ENCODE peak calls at places on chromosomes 1 and 21, in nine cellular contexts. M, T, U, Q, S, D, A, G and V are unnamed samples.

GRCh38 chr1:65395887-65396612 is 24.4 kb upstream of the LEPR start:
- DNase-seq in M (no peak), T (no peak), U (no peak), Q (no peak), S (no peak), D (no peak), A (no peak), G (no peak), V (no peak)

GRCh38 chr1:68409426-68409825 is 40.3 kb downstream of the RPE65 start:
- DNase-seq in M (no peak), T (no peak), U (no peak), Q (no peak), S (no peak), D (no peak), A (no peak), G (no peak), V (no peak)

GRCh38 chr1:36866168-36866814 is 168.0 kb downstream of the GRIK3 start:
- DNase-seq in M (no peak), T (no peak), U (no peak), Q (no peak), S (no peak), D (no peak), A (no peak), G (no peak), V (no peak)

GRCh38 chr1:9155879-9156278 is 27.0 kb upstream of the GPR157 start:
- DNase-seq in M (no peak), T (no peak), U (no peak), Q (no peak), S (no peak), D (no peak), A (no peak), G (no peak), V (no peak)

GRCh38 chr21:14864211-14865021 is 200.4 kb downstream of the NRIP1 start:
- DNase-seq in M (peak), T (peak), U (no peak), Q (peak), S (peak), D (no peak), A (peak), G (peak), V (peak)

GRCh38 chr1:214717323-214717722 is 114.3 kb downstream of the CENPF start:
- DNase-seq in M (no peak), T (no peak), U (no peak), Q (no peak), S (no peak), D (no peak), A (no peak), G (no peak), V (no peak)

GRCh38 chr1:111690306-111690617 is 48.9 kb downstream of the INKA2 start:
- DNase-seq in M (peak), T (peak), U (no peak), Q (no peak), S (peak), D (no peak), A (no peak), G (peak), V (no peak)

GRCh38 chr1:204442376-204443259 is 31.0 kb upstream of the PPP1R15B start:
- DNase-seq in M (no peak), T (no peak), U (no peak), Q (no peak), S (no peak), D (no peak), A (no peak), G (no peak), V (no peak)

GRCh38 chr1:180041587-180041986 is 87.0 kb downstream of the CEP350 start:
- DNase-seq in M (no peak), T (no peak), U (no peak), Q (no peak), S (no peak), D (no peak), A (no peak), G (no peak), V (no peak)

GRCh38 chr1:217718873-217719272 is 87.7 kb downstream of the SPATA17 start:
- DNase-seq in M (no peak), T (no peak), U (no peak), Q (no peak), S (no peak), D (peak), A (no peak), G (no peak), V (no peak)

GRCh38 chr1:177940682-177941081 is 29.2 kb downstream of the SEC16B start:
- DNase-seq in M (no peak), T (no peak), U (no peak), Q (no peak), S (no peak), D (no peak), A (no peak), G (no peak), V (no peak)

GRCh38 chr1:226982451-226983177 is 42.5 kb downstream of the COQ8A start:
- DNase-seq in M (no peak), T (no peak), U (no peak), Q (no peak), S (no peak), D (no peak), A (no peak), G (peak), V (peak)

GRCh38 chr21:32367158-32367557 is 25.7 kb downstream of the URB1 start:
- DNase-seq in M (peak), T (no peak), U (no peak), Q (no peak), S (no peak), D (no peak), A (no peak), G (no peak), V (no peak)

GRCh38 chr1:43912607-43913006 is 21.0 kb upstream of the ARTN start:
- DNase-seq in M (peak), T (peak), U (no peak), Q (no peak), S (no peak), D (no peak), A (no peak), G (peak), V (peak)

GRCh38 chr1:187185389-187185788 is 356.6 kb downstream of the PLA2G4A start:
- DNase-seq in M (no peak), T (no peak), U (no peak), Q (no peak), S (no peak), D (no peak), A (no peak), G (no peak), V (no peak)

GRCh38 chr1:6385673-6386191 is 7.8 kb downstream of the ACOT7 start:
- DNase-seq in M (peak), T (peak), U (no peak), Q (peak), S (peak), D (peak), A (peak), G (peak), V (peak)

GRCh38 chr1:5722635-5723157 is 269.5 kb downstream of the NPHP4 start:
- DNase-seq in M (no peak), T (no peak), U (no peak), Q (no peak), S (no peak), D (no peak), A (no peak), G (peak), V (no peak)

GRCh38 chr1:206684478-206685255 is at the start of gene MAPKAPK2:
- DNase-seq in M (peak), T (peak), U (peak), Q (peak), S (peak), D (peak), A (peak), G (peak), V (peak)

GRCh38 chr1:42523171-42523570 is 60.1 kb downstream of the CCDC30 start:
- DNase-seq in M (no peak), T (no peak), U (no peak), Q (no peak), S (no peak), D (no peak), A (no peak), G (no peak), V (no peak)

GRCh38 chr21:39843916-39844315 is 23.3 kb upstream of the PCP4 start:
- DNase-seq in M (no peak), T (no peak), U (peak), Q (no peak), S (no peak), D (no peak), A (no peak), G (no peak), V (no peak)

GRCh38 chr1:16173447-16174260 is 17.8 kb upstream of the EPHA2 start:
- DNase-seq in M (peak), T (peak), U (no peak), Q (no peak), S (peak), D (peak), A (peak), G (no peak), V (peak)

GRCh38 chr21:31554511-31555022 is 104.9 kb upstream of the SOD1 start:
- DNase-seq in M (no peak), T (no peak), U (no peak), Q (no peak), S (no peak), D (peak), A (no peak), G (no peak), V (no peak)

GRCh38 chr1:165842363-165843129 is 15.1 kb downstream of the UCK2 start:
- DNase-seq in M (no peak), T (no peak), U (no peak), Q (no peak), S (peak), D (no peak), A (peak), G (no peak), V (no peak)

DNA sequence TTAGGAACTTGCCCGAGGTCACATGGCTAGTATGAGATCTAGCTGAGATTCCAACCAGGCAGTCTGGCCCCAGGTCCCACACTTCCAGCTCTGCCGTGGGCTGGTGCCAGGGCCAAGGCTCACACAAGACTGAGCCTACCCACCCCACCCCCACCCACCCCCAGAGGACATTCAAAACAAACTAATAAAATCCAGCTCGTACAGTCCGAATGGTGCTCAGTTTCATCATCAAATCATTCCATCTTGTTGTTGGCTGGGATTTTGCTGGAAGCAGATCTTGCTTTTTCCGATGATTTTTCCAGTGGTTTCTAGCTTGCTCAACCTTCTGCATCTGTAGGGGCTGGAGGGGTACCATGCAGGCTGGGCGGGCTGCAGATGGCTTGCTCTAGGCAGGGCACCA is 27.9 kb downstream of the MATN1 start:
- DNase-seq in M (peak), T (no peak), U (no peak), Q (no peak), S (no peak), D (no peak), A (no peak), G (peak), V (no peak)
- H3K27ac ChIP-seq in M (peak), T (no peak), U (peak), Q (no peak), S (no peak), D (no peak), A (no peak), G (peak), V (no peak)

GRCh38 chr1:61077676-61078521 is 4.5 kb upstream of the NFIA start:
- DNase-seq in M (peak), T (peak), U (peak), Q (peak), S (peak), D (peak), A (peak), G (peak), V (peak)
- TF ChIP-seq POLR2AphosphoS5 in M (peak), T (peak), U (peak), Q (no peak), S (peak), D (peak), A (peak), G (peak), V (peak)

GRCh38 chr1:236524892-236525179 is 1.1 kb downstream of the LGALS8 start:
- DNase-seq in M (no peak), T (no peak), U (no peak), Q (no peak), S (no peak), D (no peak), A (no peak), G (no peak), V (no peak)

GRCh38 chr1:236526079-236526478 is 2.3 kb downstream of the LGALS8 start:
- DNase-seq in M (no peak), T (no peak), U (no peak), Q (no peak), S (no peak), D (no peak), A (no peak), G (no peak), V (no peak)

GRCh38 chr1:236523704-236524141 is at the start of gene LGALS8:
- DNase-seq in M (peak), T (peak), U (peak), Q (peak), S (peak), D (peak), A (peak), G (peak), V (peak)

GRCh38 chr1:236522937-236523703 is 662 bp upstream of the LGALS8 start:
- DNase-seq in M (peak), T (peak), U (no peak), Q (peak), S (peak), D (no peak), A (no peak), G (no peak), V (peak)

GRCh38 chr1:236524142-236524891 is 535 bp downstream of the LGALS8 start:
- DNase-seq in M (peak), T (peak), U (no peak), Q (peak), S (peak), D (peak), A (peak), G (peak), V (peak)
- TF ChIP-seq POLR2A in M (peak), T (peak), U (no peak), Q (no peak), S (peak), D (peak), A (peak), G (no peak), V (no peak)

GRCh38 chr1:56436338-56436695 is 143.0 kb downstream of the PLPP3 start:
- DNase-seq in M (no peak), T (no peak), U (no peak), Q (no peak), S (no peak), D (no peak), A (no peak), G (no peak), V (no peak)
- H3K27ac ChIP-seq in M (no peak), T (no peak), U (no peak), Q (no peak), S (no peak), D (no peak), A (no peak), G (no peak), V (no peak)

GRCh38 chr1:173573596-173573995 is 29.3 kb downstream of the SLC9C2 start:
- DNase-seq in M (no peak), T (no peak), U (no peak), Q (no peak), S (no peak), D (no peak), A (no peak), G (no peak), V (no peak)
- TF ChIP-seq POLR2AphosphoS5 in M (no peak), T (no peak), U (no peak), Q (no peak), S (no peak), D (no peak), A (no peak), G (no peak), V (no peak)

DNA sequence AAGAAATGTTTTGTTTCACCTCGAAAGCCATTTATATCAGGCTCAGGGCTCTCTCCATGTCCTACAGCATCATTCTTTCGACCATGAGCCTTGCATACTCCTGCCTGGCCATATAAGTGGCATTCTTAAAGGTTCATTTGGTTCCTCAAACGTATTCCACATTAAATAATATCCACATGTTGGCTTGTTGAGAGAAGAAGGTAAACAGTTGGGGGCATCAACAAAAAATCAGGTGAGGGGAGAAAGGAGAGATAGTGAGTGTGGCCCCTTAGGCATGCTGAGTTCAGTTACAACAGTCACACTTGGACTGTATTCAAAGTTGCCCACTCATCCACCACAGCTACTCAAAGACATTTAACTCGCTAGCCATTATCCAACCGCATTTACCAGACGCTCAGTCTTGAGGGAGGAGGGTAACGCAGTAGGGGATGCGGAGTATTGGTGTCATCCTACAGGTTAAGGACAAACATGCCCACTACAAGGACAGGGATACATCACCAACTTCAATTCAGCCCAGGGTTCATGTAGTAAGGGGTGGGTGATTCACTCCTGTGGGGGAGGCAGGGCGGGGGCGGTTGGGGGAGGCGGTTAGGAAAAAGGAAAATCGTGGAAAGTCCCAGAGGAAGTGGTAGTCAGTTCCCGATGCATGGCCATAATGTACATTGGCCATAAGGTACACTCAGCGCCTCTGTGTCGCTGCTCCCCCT is 1.4 kb downstream of the ZNF697 start:
- DNase-seq in M (no peak), T (no peak), U (no peak), Q (no peak), S (peak), D (no peak), A (peak), G (no peak), V (no peak)
- TF ChIP-seq POLR2A in M (no peak), T (no peak), U (no peak), Q (no peak), S (no peak), D (no peak), A (no peak), G (no peak), V (no peak)

DNA sequence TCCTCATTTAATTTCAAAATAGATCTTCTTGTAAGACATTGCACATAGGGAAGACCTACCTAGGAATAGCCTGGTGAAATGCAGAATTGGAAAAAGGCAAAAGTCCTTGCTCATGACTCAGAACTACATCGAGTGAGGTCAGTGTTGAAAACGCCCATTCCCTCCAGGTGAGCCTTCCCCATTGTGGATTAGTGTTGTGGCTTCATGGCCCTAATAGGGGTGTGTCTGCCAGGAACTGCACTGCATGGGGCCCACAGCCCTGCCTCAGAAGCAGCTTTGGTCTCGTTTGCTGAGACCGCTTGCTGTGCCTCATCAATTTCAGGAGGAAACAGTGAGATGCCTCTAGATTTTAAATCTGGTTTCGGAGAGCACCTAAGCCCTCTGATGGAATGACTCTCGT is 17.0 kb downstream of the TFF3 start:
- DNase-seq in M (no peak), T (no peak), U (no peak), Q (no peak), S (no peak), D (no peak), A (no peak), G (no peak), V (no peak)
- H3K27ac ChIP-seq in M (no peak), T (no peak), U (no peak), Q (no peak), S (no peak), D (no peak), A (no peak), G (no peak), V (no peak)

GRCh38 chr1:168607872-168608428 is 31.5 kb downstream of the XCL1 start:
- DNase-seq in M (no peak), T (no peak), U (peak), Q (no peak), S (no peak), D (no peak), A (no peak), G (no peak), V (no peak)
- TF ChIP-seq POLR2AphosphoS5 in M (no peak), T (no peak), U (no peak), Q (no peak), S (no peak), D (no peak), A (no peak), G (no peak), V (no peak)

GRCh38 chr1:223035724-223036478 is 107.1 kb downstream of the TLR5 start:
- DNase-seq in M (no peak), T (no peak), U (no peak), Q (no peak), S (no peak), D (no peak), A (no peak), G (no peak), V (no peak)

GRCh38 chr1:223036479-223036845 is 106.6 kb downstream of the TLR5 start:
- DNase-seq in M (no peak), T (no peak), U (no peak), Q (no peak), S (no peak), D (no peak), A (no peak), G (no peak), V (no peak)

GRCh38 chr1:223031690-223032601 is 111.1 kb downstream of the TLR5 start:
- DNase-seq in M (no peak), T (no peak), U (no peak), Q (no peak), S (no peak), D (no peak), A (no peak), G (peak), V (no peak)

GRCh38 chr1:223033658-223034057 is 109.4 kb downstream of the TLR5 start:
- DNase-seq in M (no peak), T (no peak), U (no peak), Q (no peak), S (no peak), D (no peak), A (no peak), G (no peak), V (no peak)

GRCh38 chr1:223034270-223034798 is 108.7 kb downstream of the TLR5 start:
- DNase-seq in M (no peak), T (no peak), U (no peak), Q (no peak), S (no peak), D (no peak), A (no peak), G (no peak), V (no peak)
- TF ChIP-seq POLR2A in M (no peak), T (no peak), U (no peak), Q (no peak), S (no peak), D (no peak), A (no peak), G (no peak), V (no peak)

DNA sequence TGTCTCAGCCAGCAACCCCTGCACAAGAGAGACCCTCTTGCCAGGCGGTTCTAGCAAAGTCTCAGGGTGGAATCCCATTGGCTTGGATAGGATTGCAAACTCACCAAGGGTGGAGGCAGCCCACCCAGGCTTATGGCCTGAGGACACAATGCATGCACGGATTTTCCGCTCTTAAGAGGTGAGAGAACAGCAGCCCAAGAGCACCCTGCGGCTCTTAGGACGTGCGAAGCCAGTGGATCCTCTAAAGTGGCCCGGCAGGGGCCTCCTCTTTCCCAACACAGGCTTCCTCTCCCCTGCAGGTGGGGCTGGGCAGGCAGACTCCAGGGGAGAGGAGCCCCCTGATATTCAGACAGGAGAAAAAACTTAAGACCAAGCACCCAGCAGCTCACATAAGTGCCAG is 31.2 kb upstream of the TMEM51 start:
- DNase-seq in M (no peak), T (no peak), U (no peak), Q (no peak), S (no peak), D (no peak), A (no peak), G (no peak), V (no peak)
- H3K27ac ChIP-seq in M (no peak), T (no peak), U (no peak), Q (no peak), S (no peak), D (no peak), A (no peak), G (no peak), V (no peak)